ENCODE peak calls at places on chromosomes 3 and 15, in four cellular contexts. V is SK-N-SH, T is H1, G is HepG2. W is an unnamed sample.
A peak's percentile ranks its signal among the peaks of the same experiment; 100 is the strongest.

GRCh38 chr15:75823860-75824613 is 19.2 kb upstream of the UBE2Q2 start:
- DNase-seq in T (peak; percentile 69), V (no peak), G (peak; percentile 42), W (no peak)

GRCh38 chr3:32239638-32240550 is 1.4 kb downstream of the CMTM8 start:
- DNase-seq in G (peak; percentile 65), V (peak; percentile 62), T (peak; percentile 51), W (no peak)

GRCh38 chr3:193959861-193960260 is 176.1 kb upstream of the HES1 start:
- DNase-seq in T (no peak), G (no peak), V (no peak), W (no peak)

GRCh38 chr3:45560270-45561020 is 34.1 kb upstream of the LIMD1 start:
- DNase-seq in V (no peak), T (no peak), G (no peak), W (no peak)

GRCh38 chr3:72739521-72740466 is 108.5 kb downstream of the SHQ1 start:
- DNase-seq in G (no peak), V (no peak), T (no peak), W (no peak)

GRCh38 chr3:155019576-155019975 is 60.5 kb upstream of the MME start:
- DNase-seq in V (no peak), T (no peak), G (no peak), W (no peak)

GRCh38 chr15:79965836-79966630 is 5.0 kb downstream of the BCL2A1 start:
- DNase-seq in V (no peak), T (no peak), G (peak; percentile 79), W (no peak)

GRCh38 chr15:59168536-59168935 is 38.1 kb upstream of the LDHAL6B start:
- DNase-seq in V (no peak), T (no peak), G (peak; percentile 39), W (no peak)

GRCh38 chr3:123430266-123430665 is 18.6 kb downstream of the ADCY5 start:
- DNase-seq in V (no peak), T (no peak), G (no peak), W (no peak)

GRCh38 chr3:148315756-148316155 is 381.9 kb upstream of the AGTR1 start:
- DNase-seq in G (no peak), V (no peak), T (no peak), W (no peak)

GRCh38 chr15:90189781-90190467 is 11.2 kb upstream of the SEMA4B start:
- DNase-seq in V (no peak), G (no peak), T (no peak), W (no peak)

GRCh38 chr3:192915306-192915705 is 2.4 kb downstream of the MB21D2 start:
- DNase-seq in V (peak; percentile 21), T (no peak), G (peak; percentile 41), W (no peak)

GRCh38 chr3:139353920-139354556 is 10.2 kb downstream of the MRPS22 start:
- DNase-seq in T (no peak), G (peak; percentile 62), V (peak; percentile 53), W (no peak)

GRCh38 chr3:193915099-193915498 is 220.8 kb upstream of the HES1 start:
- DNase-seq in G (no peak), T (no peak), V (no peak), W (no peak)

GRCh38 chr15:74265046-74265639 is 29.0 kb downstream of the CCDC33 start:
- DNase-seq in V (no peak), T (peak; percentile 87), G (peak; percentile 12), W (no peak)

GRCh38 chr3:48439820-48440589 is at the start of the genes CCDC51 and TMA7:
- DNase-seq in T (peak; percentile 97), G (peak; percentile 96), V (peak; percentile 98), W (peak; percentile 97)
- TF ChIP-seq POLR2AphosphoS5 in T (peak; percentile 79), G (peak; percentile 83), V (peak; percentile 81), W (peak; percentile 84)

GRCh38 chr3:37726445-37727000 is 135.2 kb upstream of the CTDSPL start:
- DNase-seq in T (no peak), G (no peak), V (no peak), W (no peak)
- TF ChIP-seq TAF1 in T (no peak), G (no peak), V (no peak), W (no peak)

GRCh38 chr3:141191097-141191749 is 40.4 kb upstream of the PXYLP1 start:
- DNase-seq in G (no peak), T (no peak), V (no peak), W (no peak)

GRCh38 chr3:141193431-141193830 is 38.2 kb upstream of the PXYLP1 start:
- DNase-seq in G (no peak), V (no peak), T (no peak), W (no peak)

GRCh38 chr3:141192345-141192744 is 39.3 kb upstream of the PXYLP1 start:
- DNase-seq in G (peak; percentile 87), T (peak; percentile 100), V (peak; percentile 75), W (peak; percentile 37)
- TF ChIP-seq POLR2AphosphoS5 in G (no peak), T (no peak), V (no peak), W (no peak)

GRCh38 chr3:54087581-54088410 is 34.6 kb upstream of the CACNA2D3 start:
- DNase-seq in T (peak; percentile 63), G (no peak), V (peak; percentile 30), W (no peak)
- TF ChIP-seq TAF1 in T (no peak), G (no peak), V (no peak), W (no peak)

GRCh38 chr3:30858894-30859389 is 35.5 kb downstream of the GADL1 start:
- DNase-seq in V (no peak), T (no peak), G (no peak), W (no peak)

GRCh38 chr3:30864836-30865235 is 29.6 kb downstream of the GADL1 start:
- DNase-seq in V (no peak), T (no peak), G (no peak), W (no peak)

DNA sequence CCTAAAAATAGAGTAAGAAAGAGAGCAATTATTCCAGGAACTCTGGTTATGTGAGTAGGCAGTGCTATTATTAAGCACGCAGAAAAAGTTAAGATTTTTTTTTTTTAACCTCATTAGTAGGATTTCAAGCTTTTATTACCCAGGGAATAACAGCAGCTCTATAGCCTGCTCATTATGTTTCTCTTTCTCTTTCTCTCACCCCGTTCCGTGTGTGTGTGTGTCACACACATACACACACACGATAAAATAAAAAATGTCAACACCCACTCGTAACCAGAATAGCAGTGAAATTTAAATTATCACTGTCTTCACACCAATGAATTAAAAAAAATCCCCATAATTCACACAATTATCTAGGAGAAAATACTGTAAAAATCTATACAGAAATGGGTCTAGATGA is 30.3 kb downstream of the GADL1 start:
- DNase-seq in G (no peak), T (no peak), V (no peak), W (no peak)
- TF ChIP-seq POLR2AphosphoS5 in G (no peak), T (no peak), V (no peak), W (no peak)

GRCh38 chr3:83514130-83514914 is 1444.5 kb upstream of the CADM2 start:
- DNase-seq in T (peak; percentile 49), V (no peak), G (no peak), W (no peak)
- TF ChIP-seq TAF1 in T (no peak), V (no peak), G (no peak), W (no peak)

GRCh38 chr3:120425877-120426276 is 24.9 kb downstream of the FSTL1 start:
- DNase-seq in G (no peak), T (no peak), V (peak; percentile 26), W (no peak)
- TF ChIP-seq POLR2AphosphoS5 in G (no peak), T (no peak), V (peak; percentile 89), W (no peak)